ENCODE peak calls at places on chromosomes 12 and 14, in four cellular contexts. X, F, R and P are unnamed samples.

GRCh38 chr12:102675672-102676071 is 195.3 kb upstream of the IGF1 start:
- DNase-seq in X (no peak), R (no peak), F (no peak), P (no peak)

GRCh38 chr12:70364695-70365397 is 1.2 kb upstream of the KCNMB4 start:
- DNase-seq in R (peak), X (no peak), F (no peak), P (peak)

GRCh38 chr14:75497191-75497590 is 25.1 kb upstream of the BATF start:
- DNase-seq in X (no peak), F (peak), R (no peak), P (no peak)

GRCh38 chr14:106094654-106095189 is 568.3 kb downstream of the TMEM121 start:
- DNase-seq in X (no peak), R (no peak), F (peak), P (no peak)

GRCh38 chr12:106074706-106075392 is 63.9 kb downstream of the NUAK1 start:
- DNase-seq in F (no peak), X (no peak), R (peak), P (no peak)

GRCh38 chr14:102215522-102216250 is 76.0 kb downstream of the WDR20 start:
- DNase-seq in F (no peak), R (no peak), X (no peak), P (no peak)

GRCh38 chr12:74415633-74416032 is 122.0 kb upstream of the ATXN7L3B start:
- DNase-seq in R (peak), F (no peak), X (peak), P (no peak)

GRCh38 chr12:124725099-124725498 is 138.6 kb downstream of the SCARB1 start:
- DNase-seq in F (no peak), R (no peak), X (no peak), P (no peak)

GRCh38 chr14:101446387-101446969 is 114.8 kb upstream of the DIO3 start:
- DNase-seq in X (no peak), F (no peak), R (no peak), P (no peak)

GRCh38 chr12:116450406-116450910 is 108.7 kb upstream of the MAP1LC3B2 start:
- DNase-seq in R (no peak), X (no peak), F (no peak), P (no peak)

GRCh38 chr12:7832059-7832696 is 40.5 kb downstream of the SLC2A14 start:
- DNase-seq in F (no peak), R (peak), X (peak), P (peak)

GRCh38 chr12:50590869-50591268 is 86.1 kb downstream of the DIP2B start:
- DNase-seq in R (no peak), F (no peak), X (no peak), P (no peak)

GRCh38 chr12:121579190-121579791 is 1.5 kb downstream of the KDM2B start:
- DNase-seq in X (peak), F (peak), R (peak), P (peak)

GRCh38 chr12:121580959-121581680 is at the start of gene KDM2B:
- DNase-seq in R (peak), X (peak), F (peak), P (no peak)

GRCh38 chr12:121578230-121579189 is 2.3 kb downstream of the KDM2B start:
- DNase-seq in F (peak), R (peak), X (no peak), P (peak)

GRCh38 chr12:121581681-121582439 is 1.0 kb upstream of the KDM2B start:
- DNase-seq in X (peak), F (no peak), R (peak), P (no peak)

DNA sequence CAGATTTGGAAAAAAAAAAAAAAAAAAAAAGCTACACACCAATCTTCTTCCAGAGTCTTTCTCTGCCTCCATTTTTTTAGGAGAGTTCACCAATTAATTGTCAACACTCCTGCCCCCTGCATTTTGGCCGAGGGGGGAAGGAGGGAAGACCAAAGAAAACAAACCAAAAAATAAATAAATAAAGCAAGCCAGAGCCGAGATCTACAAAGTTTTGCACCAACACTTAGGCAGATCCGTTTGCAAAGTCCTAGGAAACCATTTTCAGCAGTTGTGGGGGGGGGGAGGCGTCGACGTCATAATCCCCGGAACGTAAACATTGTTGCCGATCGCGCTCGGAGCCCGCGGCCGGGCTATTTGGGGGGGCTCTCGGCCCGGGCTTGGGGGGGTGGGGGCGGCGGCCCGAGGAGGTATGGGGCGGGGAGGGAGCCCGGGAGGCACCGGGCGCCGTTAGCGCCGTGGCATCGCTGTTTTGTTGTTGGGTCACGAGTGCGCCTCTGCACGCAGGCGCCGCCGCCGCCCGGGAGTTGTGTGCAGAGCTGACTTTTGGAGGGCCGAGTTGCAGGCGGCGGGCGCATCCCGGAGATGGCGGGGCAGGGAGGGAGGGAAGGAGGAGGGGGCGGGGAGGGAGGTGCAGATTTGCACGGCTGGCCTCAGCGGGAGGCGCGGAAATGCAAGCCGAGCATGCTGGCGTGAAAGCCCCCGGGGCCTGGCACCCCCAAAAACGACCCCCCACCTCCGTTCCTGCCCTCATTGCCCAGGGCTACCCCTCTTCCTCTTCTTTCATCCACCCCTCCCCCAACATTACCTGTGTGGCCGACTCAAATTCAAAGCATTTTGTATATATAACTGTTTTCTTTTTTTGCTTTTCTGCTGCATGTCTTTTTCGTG is 598 bp downstream of the KDM2B start:
- DNase-seq in F (peak), R (peak), X (peak), P (peak)
- TF ChIP-seq TEAD4 in F (no peak), R (no peak), X (no peak), P (no peak)

GRCh38 chr12:67586951-67587350 is 61.6 kb upstream of the DYRK2 start:
- DNase-seq in F (no peak), R (no peak), X (no peak), P (no peak)

GRCh38 chr12:67589078-67589477 is 59.5 kb upstream of the DYRK2 start:
- DNase-seq in R (no peak), F (no peak), X (no peak), P (no peak)

GRCh38 chr12:67592228-67593011 is 56.1 kb upstream of the DYRK2 start:
- DNase-seq in R (no peak), X (no peak), F (no peak), P (no peak)

GRCh38 chr12:67593041-67593870 is 55.3 kb upstream of the DYRK2 start:
- DNase-seq in R (no peak), X (no peak), F (no peak), P (no peak)

GRCh38 chr12:67590122-67590795 is 58.3 kb upstream of the DYRK2 start:
- DNase-seq in R (peak), F (no peak), X (no peak), P (no peak)
- TF ChIP-seq TEAD4 in R (no peak), F (no peak), X (no peak), P (no peak)

DNA sequence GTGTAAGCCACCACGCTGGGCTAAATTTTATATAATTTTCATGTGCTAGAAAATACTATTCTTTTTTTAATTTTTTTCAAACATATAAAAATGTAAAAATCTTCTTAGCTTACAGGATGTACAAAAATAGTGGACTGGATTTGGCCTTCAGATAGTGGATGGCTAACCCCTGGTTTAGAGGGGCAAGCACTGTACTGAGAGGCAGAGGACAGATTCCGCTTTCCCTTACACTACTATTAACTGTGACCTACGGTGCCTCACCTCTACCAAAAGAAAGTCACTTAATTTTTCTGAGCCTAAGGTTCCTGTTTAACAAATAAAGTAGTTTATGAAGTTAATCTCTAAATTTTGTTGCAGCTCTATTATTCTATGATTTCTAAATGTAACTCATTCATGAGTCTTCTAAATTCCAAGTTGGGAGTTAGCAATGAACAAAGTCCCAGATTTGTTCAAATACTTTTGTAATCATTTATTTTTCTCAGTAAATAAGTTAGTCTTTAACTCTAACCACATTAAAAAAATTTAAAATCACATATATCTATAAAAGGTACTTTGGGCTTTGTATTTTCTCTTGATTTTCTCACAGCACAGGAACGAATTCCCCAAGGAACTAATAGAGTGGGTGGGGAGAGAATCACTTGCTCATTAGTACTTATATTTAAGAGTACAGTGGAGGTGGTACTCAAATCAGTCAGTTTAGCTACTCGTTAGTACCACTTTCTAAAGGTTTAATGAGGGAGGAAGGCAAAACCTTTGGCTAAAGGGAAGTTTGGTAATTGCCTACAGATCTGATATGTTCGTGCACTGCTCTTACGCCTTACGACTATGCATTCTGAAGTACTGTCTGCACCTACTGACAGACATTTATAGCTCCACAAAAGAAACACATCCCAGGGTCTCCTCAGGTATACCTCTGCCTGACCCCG is 33.7 kb downstream of the SLC15A5 start:
- DNase-seq in F (no peak), X (no peak), R (no peak), P (no peak)
- TF ChIP-seq TEAD4 in F (no peak), X (no peak), R (no peak), P (no peak)

GRCh38 chr14:70011708-70012107 is 132.5 kb downstream of the SMOC1 start:
- DNase-seq in X (no peak), F (no peak), R (no peak), P (no peak)
- TF ChIP-seq TEAD4 in X (no peak), F (no peak), R (no peak), P (no peak)

GRCh38 chr14:99684356-99684952 is 356 bp downstream of the CYP46A1 start:
- DNase-seq in F (no peak), X (no peak), R (no peak), P (no peak)
- TF ChIP-seq TEAD4 in F (no peak), X (no peak), R (no peak), P (no peak)

DNA sequence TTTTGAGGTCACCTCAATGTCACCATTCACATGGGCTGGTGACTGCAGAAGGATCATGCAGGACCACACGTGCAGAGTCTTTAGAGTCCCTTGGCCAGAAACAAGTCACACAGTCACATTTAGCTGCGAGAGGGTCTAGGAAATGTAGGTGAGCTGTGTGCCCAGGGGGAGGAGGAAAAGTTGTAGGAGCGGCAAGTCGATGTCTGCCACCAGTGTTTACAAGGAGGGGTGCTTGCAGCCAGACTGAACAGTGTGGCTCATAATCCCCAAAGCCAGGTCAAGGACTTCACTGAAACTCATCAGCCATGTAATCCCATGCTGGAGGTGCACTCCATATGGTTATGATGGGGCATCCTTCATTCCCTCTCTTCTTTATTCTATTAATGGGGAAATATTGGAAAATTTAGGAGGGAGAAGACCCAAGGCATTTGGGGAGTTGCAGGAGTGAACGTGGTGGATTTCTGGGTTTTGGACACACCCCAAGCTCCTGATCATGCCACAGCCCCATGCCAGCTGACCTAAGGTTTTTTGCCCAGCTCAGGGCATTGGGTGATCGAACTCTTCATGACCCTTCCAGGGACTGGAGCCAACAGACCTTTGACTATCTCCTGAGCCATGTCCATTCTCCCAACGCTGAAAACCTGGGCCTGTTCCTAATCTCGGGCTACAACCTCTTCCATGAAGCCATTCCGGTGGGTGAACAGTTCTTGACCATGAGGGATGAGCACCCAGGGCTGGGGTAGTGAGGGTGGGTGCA is 7.2 kb downstream of the DAO start:
- DNase-seq in X (no peak), F (no peak), R (no peak), P (no peak)
- TF ChIP-seq TEAD4 in X (no peak), F (no peak), R (no peak), P (no peak)

GRCh38 chr14:51628230-51628629 is 23.5 kb upstream of the FRMD6 start:
- DNase-seq in X (no peak), R (no peak), F (no peak), P (no peak)
- TF ChIP-seq TEAD4 in X (no peak), R (no peak), F (no peak), P (no peak)

GRCh38 chr12:92502417-92503028 is 200.3 kb upstream of the PLEKHG7 start:
- DNase-seq in X (no peak), F (no peak), R (no peak), P (no peak)
- TF ChIP-seq TEAD4 in X (no peak), F (no peak), R (no peak), P (no peak)

GRCh38 chr14:88013750-88014349 is 8.9 kb downstream of the GPR65 start:
- DNase-seq in F (peak), R (peak), X (peak), P (peak)
- TF ChIP-seq TEAD4 in F (no peak), R (no peak), X (no peak), P (no peak)